ENCODE peak calls at places on chromosomes 1 and 21, in eight cellular contexts. One of them, this sample, is unnamed.

GRCh38 chr1:66143661-66144060 is 351.0 kb downstream of the PDE4B start:
- DNase-seq in fibroblast of lung: no peak
- DNase-seq in left ventricle myocardium superior: no peak
- DNase-seq in AG09319: no peak
- DNase-seq in T-helper 2 cell: no peak
- DNase-seq in endodermal cell: no peak
- DNase-seq in HS-27A: no peak
- DNase-seq in dorsolateral prefrontal cortex: no peak
- DNase-seq in this sample: no peak

GRCh38 chr1:10109372-10109771 is 76.6 kb downstream of the UBE4B start:
- DNase-seq in fibroblast of lung: peak
- DNase-seq in left ventricle myocardium superior: no peak
- DNase-seq in AG09319: no peak
- DNase-seq in T-helper 2 cell: no peak
- DNase-seq in endodermal cell: no peak
- DNase-seq in HS-27A: no peak
- DNase-seq in dorsolateral prefrontal cortex: no peak
- DNase-seq in this sample: no peak

GRCh38 chr1:219294251-219294650 is 120.6 kb downstream of the LYPLAL1 start:
- DNase-seq in fibroblast of lung: peak
- DNase-seq in left ventricle myocardium superior: no peak
- DNase-seq in AG09319: no peak
- DNase-seq in T-helper 2 cell: no peak
- DNase-seq in endodermal cell: no peak
- DNase-seq in HS-27A: no peak
- DNase-seq in dorsolateral prefrontal cortex: no peak
- DNase-seq in this sample: no peak

GRCh38 chr21:41431788-41432548 is 5.9 kb downstream of the MX1 start:
- DNase-seq in fibroblast of lung: no peak
- DNase-seq in left ventricle myocardium superior: no peak
- DNase-seq in AG09319: no peak
- DNase-seq in T-helper 2 cell: no peak
- DNase-seq in endodermal cell: no peak
- DNase-seq in HS-27A: no peak
- DNase-seq in dorsolateral prefrontal cortex: no peak
- DNase-seq in this sample: no peak

GRCh38 chr1:219554109-219554508 is 58.8 kb downstream of the ZC3H11B start:
- DNase-seq in fibroblast of lung: no peak
- DNase-seq in left ventricle myocardium superior: no peak
- DNase-seq in AG09319: no peak
- DNase-seq in T-helper 2 cell: no peak
- DNase-seq in endodermal cell: no peak
- DNase-seq in HS-27A: no peak
- DNase-seq in dorsolateral prefrontal cortex: no peak
- DNase-seq in this sample: no peak

GRCh38 chr1:56501888-56502287 is 77.5 kb downstream of the PLPP3 start:
- DNase-seq in fibroblast of lung: no peak
- DNase-seq in left ventricle myocardium superior: peak
- DNase-seq in AG09319: no peak
- DNase-seq in T-helper 2 cell: no peak
- DNase-seq in endodermal cell: no peak
- DNase-seq in HS-27A: no peak
- DNase-seq in dorsolateral prefrontal cortex: no peak
- DNase-seq in this sample: no peak

GRCh38 chr1:62727656-62728396 is 39.6 kb upstream of the DOCK7 start:
- DNase-seq in fibroblast of lung: peak
- DNase-seq in left ventricle myocardium superior: no peak
- DNase-seq in AG09319: no peak
- DNase-seq in T-helper 2 cell: no peak
- DNase-seq in endodermal cell: peak
- DNase-seq in HS-27A: no peak
- DNase-seq in dorsolateral prefrontal cortex: no peak
- DNase-seq in this sample: peak

GRCh38 chr1:83996621-83997020 is 2.3 kb downstream of the TTLL7 start:
- DNase-seq in fibroblast of lung: peak
- DNase-seq in left ventricle myocardium superior: no peak
- DNase-seq in AG09319: no peak
- DNase-seq in T-helper 2 cell: no peak
- DNase-seq in endodermal cell: no peak
- DNase-seq in HS-27A: no peak
- DNase-seq in dorsolateral prefrontal cortex: no peak
- DNase-seq in this sample: no peak

GRCh38 chr1:53736290-53736689 is 2.7 kb downstream of the GLIS1 start:
- DNase-seq in fibroblast of lung: peak
- DNase-seq in left ventricle myocardium superior: no peak
- DNase-seq in AG09319: no peak
- DNase-seq in T-helper 2 cell: no peak
- DNase-seq in endodermal cell: no peak
- DNase-seq in HS-27A: no peak
- DNase-seq in dorsolateral prefrontal cortex: no peak
- DNase-seq in this sample: no peak

GRCh38 chr1:180981596-180982387 is 40.9 kb downstream of the STX6 start:
- DNase-seq in fibroblast of lung: peak
- DNase-seq in left ventricle myocardium superior: no peak
- DNase-seq in AG09319: no peak
- DNase-seq in T-helper 2 cell: peak
- DNase-seq in endodermal cell: peak
- DNase-seq in HS-27A: no peak
- DNase-seq in dorsolateral prefrontal cortex: no peak
- DNase-seq in this sample: peak

GRCh38 chr1:70353641-70354331 is 736 bp downstream of the ANKRD13C start:
- DNase-seq in fibroblast of lung: peak
- DNase-seq in left ventricle myocardium superior: no peak
- DNase-seq in AG09319: peak
- DNase-seq in T-helper 2 cell: no peak
- DNase-seq in endodermal cell: no peak
- DNase-seq in HS-27A: peak
- DNase-seq in dorsolateral prefrontal cortex: no peak
- DNase-seq in this sample: peak

GRCh38 chr1:82867781-82868180 is 1067.0 kb downstream of the ADGRL2 start:
- DNase-seq in fibroblast of lung: no peak
- DNase-seq in left ventricle myocardium superior: no peak
- DNase-seq in AG09319: no peak
- DNase-seq in T-helper 2 cell: no peak
- DNase-seq in endodermal cell: no peak
- DNase-seq in HS-27A: no peak
- DNase-seq in dorsolateral prefrontal cortex: no peak
- DNase-seq in this sample: no peak

GRCh38 chr1:197195100-197195499 is 48.6 kb upstream of the ASPM start:
- DNase-seq in fibroblast of lung: no peak
- DNase-seq in left ventricle myocardium superior: no peak
- DNase-seq in AG09319: no peak
- DNase-seq in T-helper 2 cell: no peak
- DNase-seq in endodermal cell: no peak
- DNase-seq in HS-27A: no peak
- DNase-seq in dorsolateral prefrontal cortex: no peak
- DNase-seq in this sample: no peak

GRCh38 chr1:207454046-207454964 is at the start of gene CR2:
- DNase-seq in fibroblast of lung: peak
- DNase-seq in left ventricle myocardium superior: peak
- DNase-seq in AG09319: no peak
- DNase-seq in T-helper 2 cell: no peak
- DNase-seq in endodermal cell: peak
- DNase-seq in HS-27A: no peak
- DNase-seq in dorsolateral prefrontal cortex: no peak
- DNase-seq in this sample: peak

GRCh38 chr1:115229016-115229415 is 109.0 kb downstream of the NGF start:
- DNase-seq in fibroblast of lung: no peak
- DNase-seq in left ventricle myocardium superior: no peak
- DNase-seq in AG09319: no peak
- DNase-seq in T-helper 2 cell: no peak
- DNase-seq in endodermal cell: no peak
- DNase-seq in HS-27A: no peak
- DNase-seq in dorsolateral prefrontal cortex: no peak
- DNase-seq in this sample: no peak

GRCh38 chr1:38006008-38006828 is 904 bp upstream of the FHL3 start:
- DNase-seq in fibroblast of lung: no peak
- DNase-seq in left ventricle myocardium superior: peak
- DNase-seq in AG09319: no peak
- DNase-seq in T-helper 2 cell: peak
- DNase-seq in endodermal cell: no peak
- DNase-seq in HS-27A: no peak
- DNase-seq in dorsolateral prefrontal cortex: no peak
- DNase-seq in this sample: peak

GRCh38 chr1:20476260-20477038 is 9.6 kb downstream of the CAMK2N1 start:
- DNase-seq in fibroblast of lung: peak
- DNase-seq in left ventricle myocardium superior: peak
- DNase-seq in AG09319: no peak
- DNase-seq in T-helper 2 cell: no peak
- DNase-seq in endodermal cell: peak
- DNase-seq in HS-27A: no peak
- DNase-seq in dorsolateral prefrontal cortex: peak
- DNase-seq in this sample: peak

GRCh38 chr1:12529640-12530174 is 88.3 kb downstream of the DHRS3 start:
- DNase-seq in fibroblast of lung: no peak
- DNase-seq in left ventricle myocardium superior: no peak
- DNase-seq in AG09319: no peak
- DNase-seq in T-helper 2 cell: no peak
- DNase-seq in endodermal cell: no peak
- DNase-seq in HS-27A: no peak
- DNase-seq in dorsolateral prefrontal cortex: no peak
- DNase-seq in this sample: no peak

GRCh38 chr1:227745568-227745967 is 10.3 kb downstream of the SNAP47 start:
- DNase-seq in fibroblast of lung: no peak
- DNase-seq in left ventricle myocardium superior: no peak
- DNase-seq in AG09319: no peak
- DNase-seq in T-helper 2 cell: no peak
- DNase-seq in endodermal cell: no peak
- DNase-seq in HS-27A: no peak
- DNase-seq in dorsolateral prefrontal cortex: no peak
- DNase-seq in this sample: no peak

GRCh38 chr21:44870748-44871495 is 2.6 kb downstream of the PTTG1IP start:
- DNase-seq in fibroblast of lung: peak
- DNase-seq in left ventricle myocardium superior: peak
- DNase-seq in AG09319: no peak
- DNase-seq in T-helper 2 cell: peak
- DNase-seq in endodermal cell: no peak
- DNase-seq in HS-27A: no peak
- DNase-seq in dorsolateral prefrontal cortex: no peak
- DNase-seq in this sample: no peak

GRCh38 chr21:41112740-41113692 is 54.9 kb upstream of the BACE2 start:
- DNase-seq in fibroblast of lung: peak
- DNase-seq in left ventricle myocardium superior: peak
- DNase-seq in AG09319: peak
- DNase-seq in T-helper 2 cell: no peak
- DNase-seq in endodermal cell: peak
- DNase-seq in HS-27A: no peak
- DNase-seq in dorsolateral prefrontal cortex: no peak
- DNase-seq in this sample: peak

GRCh38 chr1:229696385-229696784 is 70.3 kb downstream of the URB2 start:
- DNase-seq in fibroblast of lung: no peak
- DNase-seq in left ventricle myocardium superior: no peak
- DNase-seq in AG09319: no peak
- DNase-seq in T-helper 2 cell: no peak
- DNase-seq in endodermal cell: peak
- DNase-seq in HS-27A: no peak
- DNase-seq in dorsolateral prefrontal cortex: no peak
- DNase-seq in this sample: peak

GRCh38 chr1:223219318-223219635 is 76.2 kb upstream of the TLR5 start:
- DNase-seq in fibroblast of lung: no peak
- DNase-seq in left ventricle myocardium superior: no peak
- DNase-seq in AG09319: no peak
- DNase-seq in T-helper 2 cell: no peak
- DNase-seq in endodermal cell: no peak
- DNase-seq in HS-27A: no peak
- DNase-seq in dorsolateral prefrontal cortex: no peak
- DNase-seq in this sample: no peak

GRCh38 chr1:78370356-78370755 is 120.4 kb upstream of the PTGFR start:
- DNase-seq in fibroblast of lung: peak
- DNase-seq in left ventricle myocardium superior: no peak
- DNase-seq in AG09319: no peak
- DNase-seq in T-helper 2 cell: no peak
- DNase-seq in endodermal cell: no peak
- DNase-seq in HS-27A: no peak
- DNase-seq in dorsolateral prefrontal cortex: no peak
- DNase-seq in this sample: no peak

GRCh38 chr1:245322673-245323072 is 167.9 kb downstream of the KIF26B start:
- DNase-seq in fibroblast of lung: peak
- DNase-seq in left ventricle myocardium superior: no peak
- DNase-seq in AG09319: no peak
- DNase-seq in T-helper 2 cell: no peak
- DNase-seq in endodermal cell: no peak
- DNase-seq in HS-27A: no peak
- DNase-seq in dorsolateral prefrontal cortex: no peak
- DNase-seq in this sample: no peak

GRCh38 chr1:200739499-200740290 is 1.0 kb downstream of the CAMSAP2 start:
- DNase-seq in fibroblast of lung: peak
- DNase-seq in left ventricle myocardium superior: peak
- DNase-seq in AG09319: peak
- DNase-seq in T-helper 2 cell: no peak
- DNase-seq in endodermal cell: no peak
- DNase-seq in HS-27A: no peak
- DNase-seq in dorsolateral prefrontal cortex: no peak
- DNase-seq in this sample: peak

GRCh38 chr1:67213164-67213563 is 46.9 kb downstream of the IL23R start:
- DNase-seq in fibroblast of lung: peak
- DNase-seq in left ventricle myocardium superior: no peak
- DNase-seq in AG09319: no peak
- DNase-seq in T-helper 2 cell: no peak
- DNase-seq in endodermal cell: peak
- DNase-seq in HS-27A: no peak
- DNase-seq in dorsolateral prefrontal cortex: no peak
- DNase-seq in this sample: peak

GRCh38 chr1:239426821-239427495 is 40.6 kb downstream of the CHRM3 start:
- DNase-seq in fibroblast of lung: peak
- DNase-seq in left ventricle myocardium superior: no peak
- DNase-seq in AG09319: no peak
- DNase-seq in T-helper 2 cell: no peak
- DNase-seq in endodermal cell: no peak
- DNase-seq in HS-27A: no peak
- DNase-seq in dorsolateral prefrontal cortex: no peak
- DNase-seq in this sample: no peak

GRCh38 chr1:43671626-43672330 is 21.8 kb downstream of the KDM4A start:
- DNase-seq in fibroblast of lung: peak
- DNase-seq in left ventricle myocardium superior: no peak
- DNase-seq in AG09319: peak
- DNase-seq in T-helper 2 cell: no peak
- DNase-seq in endodermal cell: no peak
- DNase-seq in HS-27A: no peak
- DNase-seq in dorsolateral prefrontal cortex: no peak
- DNase-seq in this sample: no peak

GRCh38 chr1:24961961-24962861 is 32.1 kb upstream of the RUNX3 start:
- DNase-seq in fibroblast of lung: no peak
- DNase-seq in left ventricle myocardium superior: no peak
- DNase-seq in AG09319: no peak
- DNase-seq in T-helper 2 cell: no peak
- DNase-seq in endodermal cell: peak
- DNase-seq in HS-27A: no peak
- DNase-seq in dorsolateral prefrontal cortex: no peak
- DNase-seq in this sample: no peak

GRCh38 chr1:98292994-98293393 is 368.5 kb upstream of the SNX7 start:
- DNase-seq in fibroblast of lung: no peak
- DNase-seq in left ventricle myocardium superior: no peak
- DNase-seq in AG09319: no peak
- DNase-seq in T-helper 2 cell: no peak
- DNase-seq in endodermal cell: no peak
- DNase-seq in HS-27A: no peak
- DNase-seq in dorsolateral prefrontal cortex: no peak
- DNase-seq in this sample: no peak

GRCh38 chr21:14545906-14546480 is at the start of gene SAMSN1:
- DNase-seq in fibroblast of lung: no peak
- DNase-seq in left ventricle myocardium superior: no peak
- DNase-seq in AG09319: no peak
- DNase-seq in T-helper 2 cell: peak
- DNase-seq in endodermal cell: no peak
- DNase-seq in HS-27A: no peak
- DNase-seq in dorsolateral prefrontal cortex: no peak
- DNase-seq in this sample: no peak

GRCh38 chr1:3063379-3064295 is 5.4 kb upstream of the PRDM16 start:
- DNase-seq in fibroblast of lung: no peak
- DNase-seq in left ventricle myocardium superior: peak
- DNase-seq in AG09319: no peak
- DNase-seq in T-helper 2 cell: no peak
- DNase-seq in endodermal cell: peak
- DNase-seq in HS-27A: no peak
- DNase-seq in dorsolateral prefrontal cortex: no peak
- DNase-seq in this sample: no peak

GRCh38 chr1:230430499-230430898 is 4.4 kb upstream of the PGBD5 start:
- DNase-seq in fibroblast of lung: no peak
- DNase-seq in left ventricle myocardium superior: no peak
- DNase-seq in AG09319: no peak
- DNase-seq in T-helper 2 cell: no peak
- DNase-seq in endodermal cell: no peak
- DNase-seq in HS-27A: no peak
- DNase-seq in dorsolateral prefrontal cortex: no peak
- DNase-seq in this sample: no peak

This sample was measured in mesendoderm.